ENCODE peak calls at places on chromosomes 11 and 22, in nine cellular contexts. O is HTR-8/SVneo; T is GM12891; X is hippocampal formation; C is stimulated activated CD4-positive, alpha-beta T cell treated with anti-CD3 and anti-CD28 coated beads, TNF-alpha, amount 100 ng/mL, for 1 hour; D is AG09309; N is amniotic stem cell; S is PC-3; P is KG1. Z is an unnamed sample.

GRCh38 chr11:45243931-45244330 is 42.2 kb downstream of the SYT13 start:
- DNase-seq in O (no peak), T (no peak), X (no peak), C (no peak), D (no peak), N (no peak), S (no peak), P (no peak), Z (no peak)

GRCh38 chr22:29339381-29340235 is 24.1 kb upstream of the RASL10A start:
- DNase-seq in O (no peak), T (no peak), X (no peak), C (no peak), D (no peak), N (no peak), S (peak; percentile 69), P (no peak), Z (no peak)

GRCh38 chr11:27313157-27313821 is 49.7 kb downstream of the CCDC34 start:
- DNase-seq in O (no peak), T (no peak), X (no peak), C (no peak), D (peak; percentile 27), N (peak; percentile 60), S (no peak), P (no peak), Z (no peak)

GRCh38 chr22:37894939-37895670 is 11.0 kb upstream of the MICALL1 start:
- DNase-seq in O (no peak), T (no peak), X (no peak), C (no peak), D (no peak), N (no peak), S (peak; percentile 57), P (no peak), Z (no peak)

GRCh38 chr11:32891657-32892354 is 805 bp upstream of the QSER1 start:
- DNase-seq in O (no peak), T (no peak), X (no peak), C (no peak), D (no peak), N (no peak), S (peak; percentile 31), P (peak; percentile 62), Z (no peak)

GRCh38 chr11:125566235-125566634 is 3.0 kb upstream of the EI24 start:
- DNase-seq in O (no peak), T (no peak), X (no peak), C (no peak), D (no peak), N (no peak), S (no peak), P (no peak), Z (no peak)

GRCh38 chr11:64275031-64275800 is 9.2 kb downstream of the BAD start:
- DNase-seq in O (no peak), T (no peak), X (no peak), C (no peak), D (no peak), N (no peak), S (no peak), P (no peak), Z (no peak)

GRCh38 chr11:2779981-2780849 is 80.4 kb upstream of the KCNQ1OT1 start:
- DNase-seq in O (no peak), T (no peak), X (no peak), C (no peak), D (no peak), N (no peak), S (no peak), P (no peak), Z (no peak)

GRCh38 chr11:38867338-38867737 is 2269.3 kb upstream of the RAG2 start:
- DNase-seq in O (no peak), T (no peak), X (no peak), C (no peak), D (no peak), N (no peak), S (no peak), P (no peak), Z (no peak)

GRCh38 chr22:17097701-17098100 is 12.9 kb downstream of the IL17RA start:
- DNase-seq in O (no peak), T (no peak), X (no peak), C (no peak), D (no peak), N (no peak), S (no peak), P (no peak), Z (no peak)

GRCh38 chr22:17471901-17472566 is 91.3 kb upstream of the SLC25A18 start:
- DNase-seq in O (no peak), T (no peak), X (no peak), C (no peak), D (no peak), N (no peak), S (no peak), P (no peak), Z (no peak)

GRCh38 chr11:60792521-60792920 is 7.4 kb downstream of the MS4A10 start:
- DNase-seq in O (no peak), T (no peak), X (no peak), C (no peak), D (no peak), N (no peak), S (no peak), P (no peak), Z (no peak)

GRCh38 chr22:41092847-41093371 is 517 bp downstream of the EP300 start:
- DNase-seq in O (no peak), T (no peak), X (peak; percentile 49), C (no peak), D (no peak), N (no peak), S (peak; percentile 22), P (no peak), Z (peak; percentile 32)

GRCh38 chr11:13221722-13222121 is 55.9 kb upstream of the BMAL1 start:
- DNase-seq in O (no peak), T (no peak), X (no peak), C (no peak), D (no peak), N (no peak), S (no peak), P (no peak), Z (no peak)

GRCh38 chr11:37465221-37465620 is 867.2 kb upstream of the RAG2 start:
- DNase-seq in O (no peak), T (no peak), X (no peak), C (no peak), D (no peak), N (no peak), S (no peak), P (no peak), Z (no peak)

GRCh38 chr22:43226368-43226979 is 39.5 kb upstream of the TTLL12 start:
- DNase-seq in O (no peak), T (no peak), X (no peak), C (no peak), D (no peak), N (no peak), S (no peak), P (no peak), Z (no peak)

GRCh38 chr11:110366234-110366633 is 63.5 kb upstream of the FDX1 start:
- DNase-seq in O (peak; percentile 25), T (no peak), X (no peak), C (no peak), D (no peak), N (no peak), S (peak; percentile 50), P (no peak), Z (no peak)

GRCh38 chr11:127390465-127390864 is 389.9 kb upstream of the KIRREL3 start:
- DNase-seq in O (no peak), T (no peak), X (no peak), C (no peak), D (no peak), N (no peak), S (no peak), P (no peak), Z (no peak)

GRCh38 chr11:87819141-87819540 is 356.1 kb downstream of the RAB38 start:
- DNase-seq in O (no peak), T (no peak), X (no peak), C (no peak), D (peak; percentile 8), N (no peak), S (no peak), P (no peak), Z (peak; percentile 52)

GRCh38 chr22:29146101-29146560 is 59.6 kb upstream of the EMID1 start:
- DNase-seq in O (no peak), T (no peak), X (no peak), C (no peak), D (no peak), N (no peak), S (no peak), P (no peak), Z (no peak)

GRCh38 chr22:44281706-44282637 is 30.8 kb downstream of the SHISAL1 start:
- DNase-seq in O (no peak), T (no peak), X (no peak), C (no peak), D (no peak), N (no peak), S (no peak), P (no peak), Z (no peak)

GRCh38 chr22:25696763-25697710 is 45.0 kb upstream of the MYO18B start:
- DNase-seq in O (no peak), T (no peak), X (no peak), C (no peak), D (no peak), N (no peak), S (no peak), P (no peak), Z (no peak)

Z was measured in putamen.